ENCODE peak calls at places on chromosome 9, in six cellular contexts. D is fibroblast of villous mesenchyme; N is left cardiac atrium; H is central memory CD8-positive, alpha-beta T cell; Z is CD4-positive, alpha-beta memory T cell; X is dermis microvascular lymphatic vessel endothelial cell. F is an unnamed sample.

GRCh38 chr9:82988488-82988887 is 74.5 kb downstream of the RASEF start:
- DNase-seq in D (no peak), N (no peak), H (no peak), Z (no peak), X (no peak), F (no peak)

GRCh38 chr9:27247756-27248155 is 49.2 kb downstream of the EQTN start:
- DNase-seq in D (peak; percentile 87), N (no peak), H (no peak), Z (no peak), X (peak; percentile 7), F (peak; percentile 6)

GRCh38 chr9:137865581-137866145 is 11.9 kb upstream of the CACNA1B start:
- DNase-seq in D (no peak), N (no peak), H (no peak), Z (no peak), X (no peak), F (no peak)

GRCh38 chr9:98993570-98993945 is 49.9 kb downstream of the COL15A1 start:
- DNase-seq in D (no peak), N (peak; percentile 61), H (no peak), Z (no peak), X (no peak), F (no peak)

GRCh38 chr9:128149001-128149701 is at the start of gene LCN2:
- DNase-seq in D (no peak), N (peak; percentile 15), H (no peak), Z (no peak), X (no peak), F (no peak)

GRCh38 chr9:102101723-102102122 is 363.3 kb upstream of the GRIN3A start:
- DNase-seq in D (no peak), N (no peak), H (no peak), Z (no peak), X (no peak), F (no peak)

GRCh38 chr9:105278751-105279150 is 34.3 kb downstream of the SLC44A1 start:
- DNase-seq in D (no peak), N (no peak), H (no peak), Z (no peak), X (no peak), F (no peak)

GRCh38 chr9:106526805-106527204 is 336.2 kb upstream of the ZNF462 start:
- DNase-seq in D (no peak), N (no peak), H (no peak), Z (no peak), X (no peak), F (no peak)

GRCh38 chr9:90814355-90814754 is 12.7 kb downstream of the SYK start:
- DNase-seq in D (no peak), N (no peak), H (no peak), Z (no peak), X (no peak), F (no peak)